ENCODE peak calls at places on chromosomes 2 and 18, in four cellular contexts. J, V, Q and T are unnamed samples.

GRCh38 chr2:8458461-8459459 is 223.1 kb upstream of the ID2 start:
- DNase-seq in Q (no peak), V (no peak), J (no peak), T (no peak)

GRCh38 chr2:124911560-124911959 is 886.5 kb downstream of the CNTNAP5 start:
- DNase-seq in V (no peak), J (no peak), Q (no peak), T (no peak)

GRCh38 chr18:22348521-22349316 is 69.0 kb downstream of the CTAGE1 start:
- DNase-seq in Q (peak), V (no peak), J (peak), T (no peak)

GRCh38 chr2:143615617-143616016 is 486.4 kb downstream of the ARHGAP15 start:
- DNase-seq in V (no peak), Q (no peak), J (no peak), T (no peak)

GRCh38 chr2:68769586-68770270 is 35.1 kb downstream of the ARHGAP25 start:
- DNase-seq in J (no peak), V (no peak), Q (no peak), T (no peak)

GRCh38 chr18:37476611-37477295 is 88.8 kb downstream of the CELF4 start:
- DNase-seq in V (no peak), J (no peak), Q (no peak), T (no peak)

GRCh38 chr2:1341409-1342120 is 71.7 kb upstream of the TPO start:
- DNase-seq in Q (no peak), V (no peak), J (no peak), T (no peak)

GRCh38 chr2:85134255-85135065 is 1.3 kb downstream of the TCF7L1 start:
- DNase-seq in V (no peak), J (no peak), Q (peak), T (no peak)

GRCh38 chr18:1018211-1018651 is 113.6 kb downstream of the ADCYAP1 start:
- DNase-seq in Q (no peak), V (no peak), J (no peak), T (no peak)

GRCh38 chr2:85713836-85714235 is 19.7 kb downstream of the GNLY start:
- DNase-seq in J (no peak), Q (peak), V (no peak), T (no peak)

GRCh38 chr2:178419123-178419522 is 31.9 kb downstream of the PRKRA start:
- DNase-seq in V (no peak), J (peak), Q (no peak), T (no peak)

GRCh38 chr2:20667531-20668401 is 822 bp downstream of the GDF7 start:
- DNase-seq in Q (no peak), J (no peak), V (no peak), T (no peak)

GRCh38 chr18:61203151-61203550 is 130.1 kb upstream of the CDH20 start:
- DNase-seq in V (no peak), Q (no peak), J (peak), T (no peak)

GRCh38 chr2:46367286-46367685 is 70.1 kb downstream of the EPAS1 start:
- DNase-seq in J (no peak), Q (no peak), V (no peak), T (no peak)

GRCh38 chr2:168584934-168585333 is 128.9 kb downstream of the CERS6 start:
- DNase-seq in V (no peak), J (no peak), Q (no peak), T (no peak)

GRCh38 chr2:134943540-134943939 is 24.9 kb downstream of the CCNT2 start:
- DNase-seq in J (no peak), V (peak), Q (no peak), T (no peak)

GRCh38 chr18:9861933-9862332 is 23.8 kb upstream of the TXNDC2 start:
- DNase-seq in J (no peak), V (no peak), Q (no peak), T (no peak)

GRCh38 chr18:56089607-56090258 is 501.7 kb upstream of the TCF4 start:
- DNase-seq in V (no peak), Q (no peak), J (no peak), T (no peak)

GRCh38 chr2:190794466-190795184 is 86.0 kb upstream of the GLS start:
- DNase-seq in Q (no peak), J (no peak), V (no peak), T (no peak)

GRCh38 chr2:23322813-23323212 is 62.2 kb upstream of the KLHL29 start:
- DNase-seq in Q (no peak), V (no peak), J (no peak), T (no peak)

GRCh38 chr18:25190468-25190867 is 161.5 kb downstream of the ZNF521 start:
- DNase-seq in J (no peak), V (no peak), Q (no peak), T (no peak)

GRCh38 chr2:7133521-7133920 is 216.3 kb downstream of the RNF144A start:
- DNase-seq in Q (no peak), V (no peak), J (peak), T (no peak)

GRCh38 chr2:159155791-159156190 is 130.7 kb downstream of the WDSUB1 start:
- DNase-seq in J (no peak), V (no peak), Q (no peak), T (no peak)

GRCh38 chr2:233845301-233846060 is 8.9 kb downstream of the HJURP start:
- DNase-seq in J (no peak), V (no peak), Q (no peak), T (no peak)

GRCh38 chr2:106956879-106957278 is 70.9 kb upstream of the ST6GAL2 start:
- DNase-seq in J (peak), Q (no peak), V (no peak), T (no peak)
- TF ChIP-seq CTCF in J (no peak), Q (no peak), V (no peak), T (no peak)

GRCh38 chr2:120219766-120220165 is 3.4 kb downstream of the TMEM185B start:
- DNase-seq in V (no peak), Q (no peak), J (no peak), T (no peak)

GRCh38 chr2:120222186-120223033 is 790 bp downstream of the TMEM185B start:
- DNase-seq in V (no peak), J (no peak), Q (no peak), T (no peak)

GRCh38 chr2:120219291-120219690 is 3.9 kb downstream of the TMEM185B start:
- DNase-seq in Q (no peak), J (no peak), V (no peak), T (no peak)

GRCh38 chr2:120221616-120222015 is 1.6 kb downstream of the TMEM185B start:
- DNase-seq in V (no peak), Q (no peak), J (no peak), T (no peak)

DNA sequence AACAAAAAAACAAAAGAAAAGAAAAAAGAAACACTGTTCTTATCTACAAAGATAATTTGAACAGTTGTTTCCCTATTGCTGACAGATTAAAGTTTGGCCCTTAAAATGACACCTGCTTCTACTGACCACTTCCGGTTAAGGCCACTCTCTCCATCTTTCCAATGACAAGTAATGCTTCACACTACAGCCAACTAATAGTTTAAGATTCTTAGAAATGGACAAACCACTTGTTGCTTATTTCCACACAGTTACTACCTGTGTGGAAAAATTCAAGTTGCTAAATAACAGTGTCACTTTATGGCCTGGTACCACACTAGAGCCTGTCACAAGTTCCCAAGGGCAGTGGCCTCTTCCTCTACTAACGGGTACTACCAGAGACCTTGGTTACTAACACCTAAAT is 2.4 kb downstream of the TMEM185B start:
- DNase-seq in Q (no peak), J (no peak), V (no peak), T (no peak)
- H3K4me3 ChIP-seq in Q (no peak), J (no peak), V (no peak), T (no peak)

DNA sequence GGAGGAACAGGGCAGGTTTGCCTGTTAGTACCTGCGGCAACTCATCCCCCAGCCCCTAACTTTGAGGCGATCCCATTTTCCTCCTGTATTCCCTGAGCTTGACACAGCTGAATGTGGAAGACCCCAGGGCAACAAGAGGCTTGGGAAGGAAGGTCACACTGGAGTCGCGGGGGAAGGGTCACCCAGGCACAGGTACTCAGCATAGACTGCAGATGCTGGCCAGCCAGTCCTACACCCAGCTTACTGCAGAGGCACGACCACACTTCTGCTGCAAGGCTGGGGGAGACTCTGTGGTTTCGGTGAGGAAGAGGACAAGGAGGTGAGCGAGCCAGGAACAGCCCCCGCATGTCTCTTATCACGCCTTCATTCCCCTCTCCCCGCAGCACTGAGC is 91.5 kb downstream of the MALT1 start:
- DNase-seq in J (no peak), V (no peak), Q (peak), T (no peak)
- TF ChIP-seq CTCF in J (no peak), V (no peak), Q (no peak), T (no peak)

GRCh38 chr18:2976733-2977132 is 36.2 kb downstream of the LPIN2 start:
- DNase-seq in V (no peak), Q (no peak), J (no peak), T (no peak)
- H3K4me3 ChIP-seq in V (no peak), Q (no peak), J (no peak), T (no peak)

DNA sequence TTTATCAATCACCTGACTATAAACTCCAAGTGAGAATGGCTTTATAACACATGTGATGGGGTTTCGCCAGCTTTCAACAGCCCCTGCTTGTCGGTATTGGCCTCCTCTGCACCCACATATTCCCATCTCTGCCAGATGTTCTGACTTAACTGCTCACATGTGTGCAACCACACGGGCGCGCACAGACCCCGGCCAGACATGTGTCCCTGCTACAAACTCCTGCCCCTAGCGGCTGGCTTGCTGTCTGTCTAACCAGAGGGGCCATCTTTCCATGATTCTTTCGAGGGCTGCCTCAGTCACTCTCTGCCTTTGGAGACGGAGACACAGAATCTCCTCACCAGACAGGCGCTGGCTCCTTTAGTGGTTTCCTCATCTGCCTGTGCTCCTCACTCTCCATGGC is 15.3 kb downstream of the STON1 start:
- DNase-seq in J (no peak), V (no peak), Q (no peak), T (no peak)
- TF ChIP-seq CTCF in J (peak), V (no peak), Q (no peak), T (no peak)

GRCh38 chr2:27584597-27584996 is 1.8 kb downstream of the ZNF512 start:
- DNase-seq in V (no peak), Q (no peak), J (no peak), T (no peak)
- H3K4me3 ChIP-seq in V (peak), Q (no peak), J (peak), T (no peak)

DNA sequence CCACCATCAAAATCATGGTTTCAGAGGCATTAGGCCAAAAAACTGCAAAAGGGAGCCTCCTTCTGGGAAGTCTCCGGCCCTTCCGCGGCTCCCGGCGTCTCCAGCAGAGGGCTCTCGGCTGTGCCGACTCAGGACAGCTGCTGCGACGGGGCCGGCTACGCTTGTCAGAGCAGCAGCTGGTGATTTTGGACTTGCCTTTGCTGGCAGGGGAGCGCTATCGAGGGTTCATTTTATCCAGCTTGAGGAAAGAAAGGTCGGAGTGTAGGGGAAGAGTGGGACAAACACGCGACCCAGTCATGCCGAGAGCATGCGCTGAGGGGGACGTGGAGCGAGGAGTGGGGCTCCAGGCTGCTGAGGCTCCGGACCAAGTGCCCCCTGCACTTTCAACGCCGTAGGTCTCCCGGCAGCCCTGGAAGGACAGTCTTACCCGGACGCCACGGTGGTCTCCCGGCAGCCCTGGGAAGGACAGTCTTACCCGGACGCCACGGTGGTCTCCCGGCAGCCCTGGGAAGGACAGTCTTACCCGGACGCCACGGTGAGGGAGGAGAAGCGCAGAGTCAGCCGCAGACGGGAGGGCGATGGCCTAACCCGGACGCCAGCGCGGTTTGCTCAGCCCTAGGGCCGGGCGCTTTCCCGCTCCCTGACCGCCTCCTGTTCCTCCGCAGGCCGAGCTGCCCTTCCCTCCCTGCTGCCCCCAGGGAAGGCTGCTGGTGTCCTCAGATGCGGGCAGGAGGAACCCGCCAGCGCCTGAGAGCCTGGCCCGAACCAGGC is 21.7 kb downstream of the DDX18 start:
- DNase-seq in J (peak), Q (peak), V (peak), T (no peak)
- TF ChIP-seq CTCF in J (peak), Q (peak), V (peak), T (peak)